ENCODE peak calls at places on chromosome 1, in nine cellular contexts. V is A549; L is CD8-positive, alpha-beta memory T cell; H is MM.1S; P is left ventricle myocardium inferior; K is IMR-90; E is AG04450; I is dorsolateral prefrontal cortex; C is PC-3. T is an unnamed sample.

GRCh38 chr1:69258842-69259241 is 308.9 kb upstream of the LRRC7 start:
- DNase-seq in E (no peak), P (no peak), L (no peak), C (peak), I (no peak), H (no peak), K (no peak), V (peak), T (no peak)

GRCh38 chr1:107467286-107467685 is 326.4 kb downstream of the NTNG1 start:
- DNase-seq in L (no peak), K (no peak), V (no peak), I (no peak), E (no peak), H (no peak), P (no peak), C (no peak), T (no peak)

GRCh38 chr1:213772711-213773110 is 215.1 kb upstream of the PROX1 start:
- DNase-seq in V (no peak), H (no peak), K (no peak), I (no peak), C (no peak), E (no peak), P (no peak), L (no peak), T (no peak)

GRCh38 chr1:89624314-89624713 is 8.6 kb upstream of the LRRC8C start:
- DNase-seq in P (no peak), V (no peak), E (no peak), K (no peak), L (no peak), I (no peak), H (no peak), C (no peak), T (no peak)

GRCh38 chr1:241608379-241609033 is 31.7 kb downstream of the CHML start:
- DNase-seq in E (no peak), P (no peak), C (peak), I (no peak), V (no peak), L (no peak), H (no peak), K (peak), T (no peak)

GRCh38 chr1:205325334-205325884 is 3.9 kb upstream of the NUAK2 start:
- DNase-seq in C (peak), L (peak), E (peak), V (peak), I (peak), H (peak), K (peak), P (no peak), T (peak)

GRCh38 chr1:225777058-225777582 is 506 bp upstream of the SRP9 start:
- DNase-seq in L (peak), E (no peak), P (no peak), I (no peak), V (no peak), H (no peak), K (no peak), C (peak), T (no peak)

GRCh38 chr1:18972531-18972930 is 16.1 kb upstream of the IFFO2 start:
- DNase-seq in K (peak), E (no peak), V (peak), L (no peak), P (no peak), C (peak), I (no peak), H (no peak), T (peak)

GRCh38 chr1:209601809-209602657 is 18.5 kb downstream of the CAMK1G start:
- DNase-seq in H (peak), L (no peak), E (no peak), V (peak), K (peak), I (peak), C (peak), P (no peak), T (peak)

GRCh38 chr1:160862151-160863061 is at the start of gene CD244:
- DNase-seq in C (peak), L (peak), V (no peak), E (no peak), K (no peak), H (no peak), P (peak), I (no peak), T (peak)

GRCh38 chr1:152596986-152597385 is 3.0 kb upstream of the LCE3C start:
- DNase-seq in E (no peak), I (no peak), L (no peak), V (no peak), C (no peak), K (no peak), P (no peak), H (no peak), T (no peak)

GRCh38 chr1:235011064-235011598 is 117.5 kb downstream of the TOMM20 start:
- DNase-seq in E (no peak), C (no peak), H (no peak), P (no peak), I (no peak), K (no peak), L (peak), V (no peak), T (peak)

GRCh38 chr1:183920651-183921050 is 115.7 kb downstream of the RGL1 start:
- DNase-seq in K (no peak), L (no peak), P (no peak), C (no peak), E (no peak), V (no peak), I (peak), H (no peak), T (no peak)

GRCh38 chr1:100896481-100896982 is 642 bp downstream of the SLC30A7 start:
- DNase-seq in V (peak), C (peak), E (no peak), H (peak), P (no peak), K (peak), I (no peak), L (peak), T (peak)

GRCh38 chr1:221851341-221851740 is 109.5 kb upstream of the DUSP10 start:
- DNase-seq in L (no peak), I (no peak), H (no peak), C (no peak), K (peak), P (no peak), V (no peak), E (no peak), T (no peak)

GRCh38 chr1:164579346-164579745 is 20.4 kb downstream of the PBX1 start:
- DNase-seq in I (no peak), E (no peak), L (no peak), V (no peak), P (no peak), C (no peak), H (peak), K (no peak), T (no peak)

GRCh38 chr1:230752407-230752806 is 5.2 kb downstream of the CAPN9 start:
- DNase-seq in V (no peak), P (no peak), H (no peak), I (peak), C (peak), E (no peak), L (no peak), K (no peak), T (no peak)

GRCh38 chr1:116230712-116231111 is 119.5 kb downstream of the MAB21L3 start:
- DNase-seq in V (no peak), K (no peak), L (no peak), H (no peak), I (no peak), P (no peak), C (no peak), E (no peak), T (no peak)

GRCh38 chr1:94069649-94070285 is 51.2 kb downstream of the ABCA4 start:
- DNase-seq in P (no peak), I (no peak), V (peak), K (peak), C (peak), L (no peak), E (no peak), H (no peak), T (no peak)

GRCh38 chr1:54323324-54323739 is 82.9 kb downstream of the SSBP3 start:
- DNase-seq in V (no peak), H (no peak), K (no peak), L (no peak), I (no peak), C (no peak), P (no peak), E (no peak), T (no peak)

DNA sequence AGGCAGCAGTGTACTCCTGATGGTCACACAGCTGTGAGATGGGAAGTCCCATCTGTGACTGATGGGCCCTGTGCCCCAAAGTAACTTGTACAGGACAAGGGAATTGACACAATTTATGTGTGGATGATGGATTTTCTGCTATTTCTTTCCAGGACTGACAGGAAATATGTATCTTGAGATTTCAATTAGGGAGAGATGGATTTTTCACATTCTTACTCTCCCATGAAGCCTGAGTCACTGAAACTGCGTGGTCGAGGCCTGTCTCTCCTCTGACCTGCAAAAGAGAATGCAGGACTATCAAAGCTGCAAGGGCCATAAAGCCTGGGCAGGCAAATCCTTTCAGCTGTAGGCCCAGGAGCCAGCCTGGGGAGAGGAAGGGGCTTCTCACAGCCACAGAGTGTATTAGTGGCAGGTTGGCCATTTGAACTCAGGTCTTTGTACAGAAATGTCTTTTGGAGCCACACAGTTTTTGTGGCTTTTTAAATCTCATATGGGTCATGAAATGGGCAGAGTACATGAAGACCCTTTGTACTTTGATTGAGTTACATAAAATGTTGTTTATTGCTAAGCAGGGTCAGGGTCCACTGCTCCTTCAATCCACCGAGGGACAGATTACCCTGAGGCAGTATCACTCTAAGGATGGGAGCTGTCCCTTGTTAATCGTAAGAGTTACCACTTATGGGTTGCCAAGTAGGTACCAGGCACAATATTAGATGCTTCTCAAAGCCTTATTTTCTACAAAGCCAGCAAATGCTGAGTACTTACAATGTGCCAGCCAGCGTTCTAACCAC is 14.8 kb downstream of the ALX3 start:
- DNase-seq in K (peak), P (no peak), E (no peak), C (no peak), H (no peak), V (no peak), I (no peak), L (no peak), T (no peak)
- H3K27ac ChIP-seq in K (peak), P (no peak), E (peak), C (no peak), H (no peak), V (no peak), I (no peak), L (no peak), T (no peak)

GRCh38 chr1:155932487-155932886 is 1.7 kb downstream of the KHDC4 start:
- DNase-seq in E (no peak), P (no peak), H (no peak), I (no peak), K (no peak), C (peak), V (no peak), L (no peak), T (no peak)
- H3K4me3 ChIP-seq in E (peak), P (peak), H (no peak), I (peak), K (no peak), C (peak), V (peak), L (no peak), T (no peak)

GRCh38 chr1:35190784-35191183 is 2.2 kb downstream of the SFPQ start:
- DNase-seq in E (no peak), P (no peak), I (no peak), H (no peak), K (no peak), C (no peak), V (no peak), L (no peak), T (no peak)
- H3K27ac ChIP-seq in E (no peak), P (peak), I (no peak), H (no peak), K (no peak), C (no peak), V (peak), L (no peak), T (peak)

GRCh38 chr1:29237906-29238600 is 1.7 kb downstream of the PTPRU start:
- DNase-seq in I (no peak), E (no peak), K (no peak), P (peak), H (no peak), V (peak), L (no peak), C (peak), T (peak)

GRCh38 chr1:29240400-29240837 is 4.1 kb downstream of the PTPRU start:
- DNase-seq in E (no peak), P (no peak), I (no peak), H (no peak), C (no peak), L (no peak), K (no peak), V (no peak), T (no peak)

GRCh38 chr1:29239142-29239541 is 2.8 kb downstream of the PTPRU start:
- DNase-seq in C (peak), P (no peak), H (no peak), V (peak), K (no peak), I (no peak), L (no peak), E (no peak), T (no peak)

GRCh38 chr1:29236993-29237905 is 927 bp downstream of the PTPRU start:
- DNase-seq in H (no peak), P (peak), C (peak), L (no peak), K (peak), V (peak), E (no peak), I (peak), T (peak)

GRCh38 chr1:29238601-29238964 is 2.3 kb downstream of the PTPRU start:
- DNase-seq in C (no peak), L (no peak), H (no peak), I (no peak), K (no peak), E (no peak), V (no peak), P (no peak), T (no peak)
- H3K4me3 ChIP-seq in C (peak), L (no peak), H (no peak), I (peak), K (no peak), E (peak), V (no peak), P (peak), T (no peak)

DNA sequence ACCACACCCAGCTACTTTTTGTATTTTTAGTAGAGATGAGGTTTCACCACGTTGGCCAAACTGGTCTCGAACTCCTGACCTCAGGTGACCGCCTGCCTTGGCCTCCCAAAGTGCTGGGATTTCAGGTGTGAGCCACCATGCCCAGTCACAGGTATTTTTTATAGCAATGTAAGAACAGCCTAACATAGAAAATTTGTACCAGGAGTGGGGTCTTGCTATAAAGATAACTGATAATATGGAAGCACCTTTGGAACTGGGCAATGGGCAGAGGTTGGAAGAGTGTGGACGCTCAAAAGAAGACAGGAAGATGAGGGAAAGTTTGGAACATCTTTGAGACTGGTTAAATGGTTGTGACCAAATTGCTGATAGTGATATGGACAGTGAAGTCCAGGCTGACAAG is 99.2 kb downstream of the GDAP2 start:
- DNase-seq in P (no peak), E (no peak), L (no peak), V (no peak), C (no peak), K (no peak), I (no peak), H (no peak), T (no peak)
- H3K27ac ChIP-seq in P (no peak), E (no peak), L (no peak), V (no peak), C (no peak), K (no peak), I (no peak), H (no peak), T (no peak)

GRCh38 chr1:156121441-156121840 is 6.9 kb downstream of the LMNA start:
- DNase-seq in V (no peak), L (no peak), P (no peak), H (no peak), C (no peak), E (no peak), I (no peak), K (no peak), T (no peak)
- H3K4me3 ChIP-seq in V (no peak), L (no peak), P (peak), H (no peak), C (peak), E (peak), I (peak), K (no peak), T (no peak)

DNA sequence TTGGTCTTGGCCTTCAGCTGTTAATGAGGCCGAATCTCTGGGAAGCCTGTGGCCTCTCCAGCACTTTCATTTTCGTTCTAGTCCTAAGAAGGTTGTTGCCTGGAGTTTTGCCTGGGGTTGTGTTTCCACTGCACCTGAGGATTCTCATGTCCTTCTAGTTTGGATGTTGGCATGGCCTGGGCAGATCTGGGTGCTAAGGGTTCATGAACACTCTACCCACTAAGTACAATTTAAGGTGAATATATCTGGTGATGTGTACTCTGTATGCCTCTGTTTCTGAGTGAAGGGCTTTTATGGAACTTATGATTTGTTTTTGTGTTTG is 3.0 kb downstream of the FOXD2 start:
- DNase-seq in P (no peak), L (no peak), I (no peak), K (no peak), H (no peak), E (no peak), V (no peak), C (no peak), T (no peak)
- H3K27ac ChIP-seq in P (no peak), L (no peak), I (no peak), K (no peak), H (no peak), E (no peak), V (no peak), C (no peak), T (no peak)

GRCh38 chr1:172180886-172181285 is 239.6 kb upstream of the C1orf105 start:
- DNase-seq in C (no peak), V (no peak), E (no peak), H (peak), K (peak), L (no peak), P (peak), I (peak), T (peak)
- H3K4me3 ChIP-seq in C (no peak), V (no peak), E (peak), H (peak), K (peak), L (peak), P (peak), I (peak), T (peak)

DNA sequence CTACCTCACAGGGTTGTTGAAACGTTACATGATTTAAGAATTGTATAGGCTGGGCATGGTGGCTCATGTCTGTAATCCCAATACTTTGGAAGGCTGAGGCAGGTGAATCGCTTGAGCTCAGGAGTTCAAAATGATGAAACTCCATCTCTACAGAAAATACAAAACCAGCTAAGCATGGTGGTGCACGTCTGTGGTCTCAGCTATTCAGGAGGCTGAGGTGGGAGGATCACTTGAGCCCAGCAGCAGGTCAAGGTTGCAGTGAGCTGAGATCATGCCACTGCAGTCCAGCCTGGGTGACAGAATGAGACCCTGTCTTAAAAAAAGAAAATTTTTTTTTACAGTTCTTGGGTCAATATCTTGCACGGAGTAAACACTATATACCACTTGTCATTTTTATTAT is 8.2 kb downstream of the PHLDA3 start:
- DNase-seq in V (no peak), P (no peak), I (no peak), C (no peak), L (no peak), E (no peak), K (no peak), H (no peak), T (no peak)
- H3K27ac ChIP-seq in V (peak), P (peak), I (peak), C (peak), L (no peak), E (peak), K (no peak), H (no peak), T (no peak)

GRCh38 chr1:12126781-12127180 is 40.0 kb upstream of the TNFRSF1B start:
- DNase-seq in H (no peak), V (no peak), L (no peak), I (no peak), K (no peak), C (no peak), E (no peak), P (no peak), T (no peak)

GRCh38 chr1:12124693-12125421 is 41.9 kb upstream of the TNFRSF1B start:
- DNase-seq in I (peak), V (peak), K (peak), E (peak), C (peak), P (peak), L (peak), H (peak), T (peak)

GRCh38 chr1:12127206-12127810 is 39.5 kb upstream of the TNFRSF1B start:
- DNase-seq in C (no peak), K (no peak), P (no peak), I (no peak), V (no peak), H (no peak), L (no peak), E (no peak), T (no peak)

GRCh38 chr1:12128120-12128519 is 38.7 kb upstream of the TNFRSF1B start:
- DNase-seq in I (no peak), V (no peak), P (no peak), C (no peak), K (no peak), E (no peak), H (no peak), L (no peak), T (no peak)

DNA sequence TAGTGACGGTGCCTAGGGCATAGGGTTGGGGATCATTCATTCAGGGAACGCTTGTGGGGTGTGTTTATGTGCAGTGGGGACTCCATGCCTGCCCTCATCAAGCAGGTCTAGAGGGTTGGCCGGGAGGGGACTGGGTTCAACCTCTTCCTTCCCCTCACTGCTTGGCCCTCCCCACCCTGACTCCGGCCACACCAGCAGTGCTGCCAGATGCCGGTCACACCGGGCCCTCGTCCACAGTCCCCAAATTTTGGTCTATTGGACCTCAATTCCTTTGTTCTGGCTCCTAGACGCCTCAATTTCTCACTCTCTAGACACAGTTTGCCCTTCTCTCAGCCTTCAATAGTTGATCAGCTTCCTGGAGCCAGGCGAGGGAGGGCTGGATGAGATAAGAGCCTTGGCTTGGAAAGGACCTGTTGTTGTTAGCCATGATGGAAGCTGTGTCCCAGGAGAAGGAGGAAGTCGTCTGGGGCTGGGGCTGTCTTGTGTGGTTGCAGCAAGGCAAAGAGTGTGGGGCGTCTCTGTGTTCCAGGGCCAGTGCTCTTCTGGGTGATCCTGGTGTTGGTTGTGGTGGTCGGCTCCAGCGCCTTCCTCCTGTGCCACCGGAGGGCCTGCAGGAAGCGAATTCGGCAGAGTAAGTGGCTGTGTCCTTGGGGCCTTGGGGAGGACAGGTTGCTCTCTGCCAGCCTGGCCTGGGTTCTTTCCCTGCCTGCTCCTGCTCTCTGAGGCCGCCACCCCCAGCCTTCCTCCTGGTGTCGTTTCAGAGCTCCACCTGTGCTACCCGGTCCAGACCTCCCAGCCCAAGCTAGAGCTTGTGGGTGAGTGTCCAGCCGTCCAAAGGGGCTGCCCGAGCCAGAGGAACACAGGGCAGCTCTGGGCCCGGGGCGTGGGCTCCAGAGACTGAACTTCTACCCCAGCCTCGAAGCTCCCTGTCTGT is 41.1 kb upstream of the TNFRSF1B start:
- DNase-seq in P (no peak), V (no peak), K (no peak), E (no peak), L (no peak), H (no peak), C (no peak), I (no peak), T (no peak)
- H3K4me3 ChIP-seq in P (peak), V (no peak), K (no peak), E (no peak), L (no peak), H (no peak), C (no peak), I (no peak), T (no peak)